ENCODE peak calls at places on chromosomes 1 and 21, in six cellular contexts. One of them, this sample, is unnamed.

GRCh38 chr1:115838805-115839705 is 1.9 kb downstream of the NHLH2 start:
- DNase-seq in naive thymus-derived CD8-positive, alpha-beta T cell: no peak
- DNase-seq in glutamatergic neuron: peak
- DNase-seq in RCC 7860: no peak
- DNase-seq in head of caudate nucleus: peak
- DNase-seq in OCI-M1: no peak
- DNase-seq in this sample: peak

GRCh38 chr1:61709908-61710289 is 15.0 kb downstream of the TM2D1 start:
- DNase-seq in glutamatergic neuron: no peak
- DNase-seq in RCC 7860: no peak
- DNase-seq in OCI-M1: peak
- DNase-seq in naive thymus-derived CD8-positive, alpha-beta T cell: no peak
- DNase-seq in head of caudate nucleus: no peak
- DNase-seq in this sample: no peak

GRCh38 chr21:45001134-45002095 is 61.6 kb downstream of the SLX9 start:
- DNase-seq in OCI-M1: no peak
- DNase-seq in glutamatergic neuron: peak
- DNase-seq in RCC 7860: peak
- DNase-seq in naive thymus-derived CD8-positive, alpha-beta T cell: no peak
- DNase-seq in head of caudate nucleus: no peak
- DNase-seq in this sample: peak

GRCh38 chr1:24351918-24352637 is 32.9 kb downstream of the GRHL3 start:
- DNase-seq in OCI-M1: no peak
- DNase-seq in glutamatergic neuron: no peak
- DNase-seq in naive thymus-derived CD8-positive, alpha-beta T cell: no peak
- DNase-seq in head of caudate nucleus: no peak
- DNase-seq in RCC 7860: peak
- DNase-seq in this sample: no peak

GRCh38 chr1:78607334-78607927 is 12.8 kb upstream of the IFI44L start:
- DNase-seq in naive thymus-derived CD8-positive, alpha-beta T cell: no peak
- DNase-seq in RCC 7860: peak
- DNase-seq in glutamatergic neuron: no peak
- DNase-seq in head of caudate nucleus: no peak
- DNase-seq in OCI-M1: peak
- DNase-seq in this sample: no peak

GRCh38 chr21:44873356-44874239 is at the start of gene PTTG1IP:
- DNase-seq in RCC 7860: peak
- DNase-seq in naive thymus-derived CD8-positive, alpha-beta T cell: peak
- DNase-seq in OCI-M1: peak
- DNase-seq in head of caudate nucleus: peak
- DNase-seq in glutamatergic neuron: peak
- DNase-seq in this sample: peak

GRCh38 chr1:40479156-40479555 is 2.1 kb downstream of the ZFP69 start:
- DNase-seq in OCI-M1: no peak
- DNase-seq in glutamatergic neuron: no peak
- DNase-seq in RCC 7860: no peak
- DNase-seq in naive thymus-derived CD8-positive, alpha-beta T cell: no peak
- DNase-seq in head of caudate nucleus: no peak
- DNase-seq in this sample: no peak

GRCh38 chr1:229024528-229025119 is 246.3 kb upstream of the RAB4A start:
- DNase-seq in OCI-M1: peak
- DNase-seq in glutamatergic neuron: no peak
- DNase-seq in RCC 7860: peak
- DNase-seq in head of caudate nucleus: peak
- DNase-seq in naive thymus-derived CD8-positive, alpha-beta T cell: no peak
- DNase-seq in this sample: peak

GRCh38 chr1:153253693-153254092 is 5.8 kb upstream of the LORICRIN start:
- DNase-seq in glutamatergic neuron: no peak
- DNase-seq in RCC 7860: no peak
- DNase-seq in head of caudate nucleus: no peak
- DNase-seq in OCI-M1: peak
- DNase-seq in naive thymus-derived CD8-positive, alpha-beta T cell: no peak
- DNase-seq in this sample: no peak

GRCh38 chr21:15820857-15821256 is 91.1 kb downstream of the USP25 start:
- DNase-seq in OCI-M1: no peak
- DNase-seq in head of caudate nucleus: no peak
- DNase-seq in RCC 7860: no peak
- DNase-seq in naive thymus-derived CD8-positive, alpha-beta T cell: no peak
- DNase-seq in glutamatergic neuron: no peak
- DNase-seq in this sample: no peak

GRCh38 chr1:100622966-100623762 is 85.2 kb downstream of the GPR88 start:
- DNase-seq in glutamatergic neuron: no peak
- DNase-seq in naive thymus-derived CD8-positive, alpha-beta T cell: no peak
- DNase-seq in head of caudate nucleus: no peak
- DNase-seq in OCI-M1: no peak
- DNase-seq in RCC 7860: peak
- DNase-seq in this sample: no peak

GRCh38 chr1:194717334-194717733 is 1530.9 kb upstream of the B3GALT2 start:
- DNase-seq in OCI-M1: no peak
- DNase-seq in naive thymus-derived CD8-positive, alpha-beta T cell: no peak
- DNase-seq in glutamatergic neuron: no peak
- DNase-seq in head of caudate nucleus: no peak
- DNase-seq in RCC 7860: no peak
- DNase-seq in this sample: no peak

GRCh38 chr1:221620437-221621384 is 121.2 kb downstream of the DUSP10 start:
- DNase-seq in OCI-M1: no peak
- DNase-seq in RCC 7860: peak
- DNase-seq in glutamatergic neuron: no peak
- DNase-seq in head of caudate nucleus: no peak
- DNase-seq in naive thymus-derived CD8-positive, alpha-beta T cell: no peak
- DNase-seq in this sample: no peak

GRCh38 chr1:6795661-6796060 is 10.4 kb downstream of the CAMTA1 start:
- DNase-seq in glutamatergic neuron: no peak
- DNase-seq in RCC 7860: no peak
- DNase-seq in head of caudate nucleus: no peak
- DNase-seq in OCI-M1: no peak
- DNase-seq in naive thymus-derived CD8-positive, alpha-beta T cell: no peak
- DNase-seq in this sample: peak

GRCh38 chr1:16046865-16047264 is 3.3 kb downstream of the CLCNKB start:
- DNase-seq in head of caudate nucleus: no peak
- DNase-seq in OCI-M1: no peak
- DNase-seq in naive thymus-derived CD8-positive, alpha-beta T cell: no peak
- DNase-seq in glutamatergic neuron: no peak
- DNase-seq in RCC 7860: no peak
- DNase-seq in this sample: peak

GRCh38 chr1:53011175-53011574 is 50.8 kb upstream of the PODN start:
- DNase-seq in head of caudate nucleus: no peak
- DNase-seq in glutamatergic neuron: no peak
- DNase-seq in RCC 7860: no peak
- DNase-seq in naive thymus-derived CD8-positive, alpha-beta T cell: no peak
- DNase-seq in OCI-M1: peak
- DNase-seq in this sample: no peak

GRCh38 chr1:28370220-28371010 is 875 bp downstream of the PHACTR4 start:
- DNase-seq in head of caudate nucleus: peak
- DNase-seq in RCC 7860: peak
- DNase-seq in glutamatergic neuron: peak
- DNase-seq in OCI-M1: peak
- DNase-seq in naive thymus-derived CD8-positive, alpha-beta T cell: peak
- DNase-seq in this sample: peak

GRCh38 chr21:41701749-41702148 is 65.1 kb downstream of the RIPK4 start:
- DNase-seq in RCC 7860: no peak
- DNase-seq in glutamatergic neuron: no peak
- DNase-seq in OCI-M1: no peak
- DNase-seq in head of caudate nucleus: no peak
- DNase-seq in naive thymus-derived CD8-positive, alpha-beta T cell: no peak
- DNase-seq in this sample: no peak

GRCh38 chr1:36203554-36204346 is 20.5 kb upstream of the THRAP3 start:
- DNase-seq in naive thymus-derived CD8-positive, alpha-beta T cell: no peak
- DNase-seq in glutamatergic neuron: no peak
- DNase-seq in head of caudate nucleus: peak
- DNase-seq in OCI-M1: peak
- DNase-seq in RCC 7860: peak
- DNase-seq in this sample: peak

GRCh38 chr1:24267003-24267402 is 52.2 kb upstream of the GRHL3 start:
- DNase-seq in OCI-M1: no peak
- DNase-seq in naive thymus-derived CD8-positive, alpha-beta T cell: no peak
- DNase-seq in glutamatergic neuron: no peak
- DNase-seq in RCC 7860: no peak
- DNase-seq in head of caudate nucleus: no peak
- DNase-seq in this sample: no peak

GRCh38 chr1:177779325-177779965 is 190.4 kb downstream of the SEC16B start:
- DNase-seq in OCI-M1: no peak
- DNase-seq in RCC 7860: no peak
- DNase-seq in glutamatergic neuron: no peak
- DNase-seq in naive thymus-derived CD8-positive, alpha-beta T cell: no peak
- DNase-seq in head of caudate nucleus: no peak
- DNase-seq in this sample: no peak

GRCh38 chr1:195663549-195664280 is 944.5 kb downstream of the KCNT2 start:
- DNase-seq in glutamatergic neuron: no peak
- DNase-seq in OCI-M1: peak
- DNase-seq in head of caudate nucleus: no peak
- DNase-seq in RCC 7860: peak
- DNase-seq in naive thymus-derived CD8-positive, alpha-beta T cell: no peak
- DNase-seq in this sample: no peak

This sample was measured in osteoblast.